ENCODE peak calls at places on chromosomes 6 and 20, in nine cellular contexts. One of them, this sample, is unnamed.

GRCh38 chr20:56360133-56360898 is 1.5 kb downstream of the FAM210B start:
- DNase-seq in body of pancreas: peak; percentile 12
- DNase-seq in foreskin fibroblast: no peak
- DNase-seq in MM.1S: no peak
- DNase-seq in GM12865: no peak
- DNase-seq in ovary: no peak
- DNase-seq in adrenal gland: peak; percentile 43
- DNase-seq in CD8-positive, alpha-beta T cell: no peak
- DNase-seq in fibroblast of pulmonary artery: no peak
- DNase-seq in this sample: no peak

GRCh38 chr20:62743777-62744317 is 35.2 kb downstream of the NTSR1 start:
- DNase-seq in body of pancreas: peak; percentile 0
- DNase-seq in foreskin fibroblast: no peak
- DNase-seq in MM.1S: no peak
- DNase-seq in GM12865: no peak
- DNase-seq in ovary: no peak
- DNase-seq in adrenal gland: no peak
- DNase-seq in CD8-positive, alpha-beta T cell: no peak
- DNase-seq in fibroblast of pulmonary artery: no peak
- DNase-seq in this sample: no peak

GRCh38 chr20:37042986-37043972 is 52.5 kb downstream of the RBL1 start:
- DNase-seq in body of pancreas: peak; percentile 3
- DNase-seq in foreskin fibroblast: no peak
- DNase-seq in MM.1S: peak; percentile 27
- DNase-seq in GM12865: peak; percentile 91
- DNase-seq in ovary: no peak
- DNase-seq in adrenal gland: no peak
- DNase-seq in CD8-positive, alpha-beta T cell: peak; percentile 5
- DNase-seq in fibroblast of pulmonary artery: no peak
- DNase-seq in this sample: no peak

GRCh38 chr20:61387204-61387958 is 135.3 kb downstream of the CDH4 start:
- DNase-seq in body of pancreas: peak; percentile 37
- DNase-seq in foreskin fibroblast: peak; percentile 59
- DNase-seq in MM.1S: no peak
- DNase-seq in GM12865: no peak
- DNase-seq in ovary: no peak
- DNase-seq in adrenal gland: peak; percentile 16
- DNase-seq in CD8-positive, alpha-beta T cell: no peak
- DNase-seq in fibroblast of pulmonary artery: peak; percentile 5
- DNase-seq in this sample: peak; percentile 66

GRCh38 chr20:44200371-44200770 is 10.2 kb downstream of the OSER1 start:
- DNase-seq in body of pancreas: no peak
- DNase-seq in foreskin fibroblast: no peak
- DNase-seq in MM.1S: no peak
- DNase-seq in GM12865: no peak
- DNase-seq in ovary: no peak
- DNase-seq in adrenal gland: no peak
- DNase-seq in CD8-positive, alpha-beta T cell: no peak
- DNase-seq in fibroblast of pulmonary artery: no peak
- DNase-seq in this sample: no peak

GRCh38 chr20:58349586-58349985 is 39.4 kb upstream of the VAPB start:
- DNase-seq in body of pancreas: no peak
- DNase-seq in foreskin fibroblast: peak; percentile 83
- DNase-seq in MM.1S: no peak
- DNase-seq in GM12865: peak; percentile 11
- DNase-seq in ovary: no peak
- DNase-seq in adrenal gland: no peak
- DNase-seq in CD8-positive, alpha-beta T cell: no peak
- DNase-seq in fibroblast of pulmonary artery: peak; percentile 56
- DNase-seq in this sample: peak; percentile 54

GRCh38 chr20:58142843-58143185 is 85.6 kb downstream of the ANKRD60 start:
- DNase-seq in body of pancreas: no peak
- DNase-seq in foreskin fibroblast: no peak
- DNase-seq in MM.1S: no peak
- DNase-seq in GM12865: no peak
- DNase-seq in ovary: no peak
- DNase-seq in adrenal gland: no peak
- DNase-seq in CD8-positive, alpha-beta T cell: no peak
- DNase-seq in fibroblast of pulmonary artery: no peak
- DNase-seq in this sample: no peak

GRCh38 chr20:63685269-63686026 is 11.0 kb upstream of the TNFRSF6B start:
- DNase-seq in body of pancreas: no peak
- DNase-seq in foreskin fibroblast: no peak
- DNase-seq in MM.1S: no peak
- DNase-seq in GM12865: no peak
- DNase-seq in ovary: no peak
- DNase-seq in adrenal gland: no peak
- DNase-seq in CD8-positive, alpha-beta T cell: no peak
- DNase-seq in fibroblast of pulmonary artery: no peak
- DNase-seq in this sample: no peak

GRCh38 chr6:74166849-74167248 is 470.8 kb downstream of the CD109 start:
- DNase-seq in body of pancreas: no peak
- DNase-seq in foreskin fibroblast: peak; percentile 20
- DNase-seq in MM.1S: no peak
- DNase-seq in GM12865: no peak
- DNase-seq in ovary: no peak
- DNase-seq in adrenal gland: no peak
- DNase-seq in CD8-positive, alpha-beta T cell: no peak
- DNase-seq in fibroblast of pulmonary artery: no peak
- DNase-seq in this sample: no peak

GRCh38 chr6:157638779-157639178 is 184.3 kb upstream of the SNX9 start:
- DNase-seq in body of pancreas: no peak
- DNase-seq in foreskin fibroblast: no peak
- DNase-seq in MM.1S: no peak
- DNase-seq in GM12865: no peak
- DNase-seq in ovary: peak; percentile 15
- DNase-seq in adrenal gland: no peak
- DNase-seq in CD8-positive, alpha-beta T cell: no peak
- DNase-seq in fibroblast of pulmonary artery: no peak
- DNase-seq in this sample: no peak

GRCh38 chr6:110541701-110542309 is 65.4 kb upstream of the SLC22A16 start:
- DNase-seq in body of pancreas: no peak
- DNase-seq in foreskin fibroblast: peak; percentile 63
- DNase-seq in MM.1S: no peak
- DNase-seq in GM12865: no peak
- DNase-seq in ovary: no peak
- DNase-seq in adrenal gland: no peak
- DNase-seq in CD8-positive, alpha-beta T cell: no peak
- DNase-seq in fibroblast of pulmonary artery: no peak
- DNase-seq in this sample: peak; percentile 44

GRCh38 chr6:79872986-79873385 is 74.4 kb downstream of the ELOVL4 start:
- DNase-seq in body of pancreas: no peak
- DNase-seq in foreskin fibroblast: peak; percentile 86
- DNase-seq in MM.1S: no peak
- DNase-seq in GM12865: no peak
- DNase-seq in ovary: no peak
- DNase-seq in adrenal gland: no peak
- DNase-seq in CD8-positive, alpha-beta T cell: no peak
- DNase-seq in fibroblast of pulmonary artery: peak; percentile 71
- DNase-seq in this sample: peak; percentile 76

GRCh38 chr6:155638200-155638599 is 182.6 kb upstream of the NOX3 start:
- DNase-seq in body of pancreas: no peak
- DNase-seq in foreskin fibroblast: no peak
- DNase-seq in MM.1S: no peak
- DNase-seq in GM12865: no peak
- DNase-seq in ovary: no peak
- DNase-seq in adrenal gland: no peak
- DNase-seq in CD8-positive, alpha-beta T cell: no peak
- DNase-seq in fibroblast of pulmonary artery: no peak
- DNase-seq in this sample: no peak

GRCh38 chr20:5844063-5844681 is 94.0 kb downstream of the SHLD1 start:
- DNase-seq in body of pancreas: no peak
- DNase-seq in foreskin fibroblast: peak; percentile 46
- DNase-seq in MM.1S: no peak
- DNase-seq in GM12865: peak; percentile 85
- DNase-seq in ovary: no peak
- DNase-seq in adrenal gland: peak; percentile 34
- DNase-seq in CD8-positive, alpha-beta T cell: peak; percentile 37
- DNase-seq in fibroblast of pulmonary artery: no peak
- DNase-seq in this sample: peak; percentile 20

DNA sequence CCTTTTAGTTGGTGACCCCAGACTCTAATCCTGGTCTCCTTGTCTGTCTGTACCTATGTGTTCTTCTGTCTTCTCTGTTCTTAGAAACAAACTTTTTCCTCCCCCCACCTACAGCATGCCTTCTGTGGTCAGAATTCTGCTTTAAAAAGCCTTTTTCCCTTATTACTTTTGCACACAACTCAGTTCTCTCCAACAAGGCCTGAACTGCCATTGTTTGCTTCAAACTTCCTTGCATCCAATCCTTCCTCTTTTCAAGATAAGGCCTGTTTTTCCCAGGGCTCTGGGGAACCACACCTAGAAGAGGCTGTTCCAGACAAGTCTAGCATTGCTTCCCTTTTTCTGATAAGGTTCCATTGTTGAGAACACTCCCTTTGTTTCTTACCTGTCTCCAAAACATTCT is 22.2 kb upstream of the NCOA3 start:
- DNase-seq in body of pancreas: no peak
- DNase-seq in foreskin fibroblast: no peak
- DNase-seq in MM.1S: no peak
- DNase-seq in GM12865: no peak
- DNase-seq in ovary: no peak
- DNase-seq in adrenal gland: no peak
- DNase-seq in CD8-positive, alpha-beta T cell: no peak
- DNase-seq in fibroblast of pulmonary artery: peak; percentile 30
- DNase-seq in this sample: no peak
- TF ChIP-seq CTCF in body of pancreas: no peak
- TF ChIP-seq CTCF in foreskin fibroblast: no peak
- TF ChIP-seq CTCF in MM.1S: no peak
- TF ChIP-seq CTCF in GM12865: no peak
- TF ChIP-seq CTCF in ovary: no peak
- TF ChIP-seq CTCF in adrenal gland: no peak
- TF ChIP-seq CTCF in CD8-positive, alpha-beta T cell: no peak
- TF ChIP-seq CTCF in fibroblast of pulmonary artery: no peak
- TF ChIP-seq CTCF in this sample: no peak

DNA sequence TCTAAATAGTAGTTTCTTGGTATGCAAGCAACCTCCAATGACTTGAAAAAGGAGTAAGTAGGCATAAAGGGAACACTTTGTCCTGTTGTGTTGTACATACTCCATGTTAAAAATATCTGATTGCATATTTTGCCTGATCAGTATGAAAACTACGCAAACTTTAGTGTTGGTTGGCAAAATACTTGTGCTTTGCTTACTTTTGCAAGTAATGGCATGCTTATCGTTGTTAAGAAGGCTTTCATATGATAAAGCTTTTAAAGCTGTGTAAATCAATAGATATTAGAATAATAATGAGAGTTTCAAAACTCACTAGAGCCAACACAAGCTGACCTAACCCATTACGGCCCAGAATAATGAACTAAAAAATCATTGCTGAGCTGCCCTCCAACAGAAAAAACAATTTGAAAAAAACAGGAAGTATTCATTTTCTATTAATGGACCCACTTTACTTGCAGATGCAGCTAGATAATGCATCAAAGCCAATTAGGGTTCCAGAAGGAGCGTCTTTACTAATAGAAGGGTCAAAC is 82.0 kb downstream of the SNAP25 start:
- DNase-seq in body of pancreas: no peak
- DNase-seq in foreskin fibroblast: no peak
- DNase-seq in MM.1S: no peak
- DNase-seq in GM12865: no peak
- DNase-seq in ovary: no peak
- DNase-seq in adrenal gland: no peak
- DNase-seq in CD8-positive, alpha-beta T cell: no peak
- DNase-seq in fibroblast of pulmonary artery: no peak
- DNase-seq in this sample: no peak
- H3K4me3 ChIP-seq in body of pancreas: no peak overlapping the region
- H3K4me3 ChIP-seq in foreskin fibroblast: no peak overlapping the region
- H3K4me3 ChIP-seq in MM.1S: no peak overlapping the region
- H3K4me3 ChIP-seq in GM12865: no peak overlapping the region
- H3K4me3 ChIP-seq in ovary: no peak overlapping the region
- H3K4me3 ChIP-seq in adrenal gland: no peak overlapping the region
- H3K4me3 ChIP-seq in CD8-positive, alpha-beta T cell: no peak overlapping the region
- H3K4me3 ChIP-seq in fibroblast of pulmonary artery: no peak overlapping the region
- H3K4me3 ChIP-seq in this sample: no peak overlapping the region

GRCh38 chr6:7077856-7078255 is 29.9 kb upstream of the RREB1 start:
- DNase-seq in body of pancreas: no peak
- DNase-seq in foreskin fibroblast: no peak
- DNase-seq in MM.1S: no peak
- DNase-seq in GM12865: no peak
- DNase-seq in ovary: no peak
- DNase-seq in adrenal gland: no peak
- DNase-seq in CD8-positive, alpha-beta T cell: no peak
- DNase-seq in fibroblast of pulmonary artery: no peak
- DNase-seq in this sample: no peak
- TF ChIP-seq CTCF in body of pancreas: no peak
- TF ChIP-seq CTCF in foreskin fibroblast: no peak
- TF ChIP-seq CTCF in MM.1S: no peak
- TF ChIP-seq CTCF in GM12865: no peak
- TF ChIP-seq CTCF in ovary: no peak
- TF ChIP-seq CTCF in adrenal gland: no peak
- TF ChIP-seq CTCF in CD8-positive, alpha-beta T cell: no peak
- TF ChIP-seq CTCF in fibroblast of pulmonary artery: no peak
- TF ChIP-seq CTCF in this sample: no peak

GRCh38 chr6:34508425-34508824 is 42.5 kb downstream of the PACSIN1 start:
- DNase-seq in body of pancreas: no peak
- DNase-seq in foreskin fibroblast: peak; percentile 45
- DNase-seq in MM.1S: no peak
- DNase-seq in GM12865: no peak
- DNase-seq in ovary: no peak
- DNase-seq in adrenal gland: no peak
- DNase-seq in CD8-positive, alpha-beta T cell: no peak
- DNase-seq in fibroblast of pulmonary artery: no peak
- DNase-seq in this sample: no peak
- H3K4me3 ChIP-seq in body of pancreas: no peak overlapping the region
- H3K4me3 ChIP-seq in foreskin fibroblast: no peak overlapping the region
- H3K4me3 ChIP-seq in MM.1S: no peak overlapping the region
- H3K4me3 ChIP-seq in GM12865: no peak overlapping the region
- H3K4me3 ChIP-seq in ovary: no peak overlapping the region
- H3K4me3 ChIP-seq in adrenal gland: no peak overlapping the region
- H3K4me3 ChIP-seq in CD8-positive, alpha-beta T cell: no peak overlapping the region
- H3K4me3 ChIP-seq in fibroblast of pulmonary artery: no peak overlapping the region
- H3K4me3 ChIP-seq in this sample: no peak overlapping the region